ENCODE peak calls at places on chromosomes 3 and 15, in four cellular contexts. X, N, D and A are unnamed samples.

GRCh38 chr3:149783576-149783975 is 8.8 kb downstream of the ANKUB1 start:
- DNase-seq in X (no peak), D (no peak), N (peak), A (no peak)

GRCh38 chr3:185250247-185250646 is 3.6 kb downstream of the EHHADH start:
- DNase-seq in X (no peak), N (no peak), D (no peak), A (no peak)

GRCh38 chr3:197896421-197896820 is 53.6 kb upstream of the RPL35A start:
- DNase-seq in N (no peak), D (no peak), X (no peak), A (no peak)

GRCh38 chr3:167684389-167684993 is 30.7 kb upstream of the WDR49 start:
- DNase-seq in D (no peak), X (peak), N (peak), A (peak)

GRCh38 chr15:60840306-60840702 is 361.4 kb upstream of the ICE2 start:
- DNase-seq in N (no peak), D (no peak), X (no peak), A (no peak)

GRCh38 chr15:48221261-48221660 is 15.2 kb downstream of the SLC12A1 start:
- DNase-seq in N (no peak), D (no peak), X (no peak), A (no peak)

GRCh38 chr15:90262426-90262825 is 3.0 kb upstream of the NGRN start:
- DNase-seq in D (no peak), N (no peak), X (no peak), A (no peak)

GRCh38 chr3:122030381-122031122 is 8.5 kb upstream of the ILDR1 start:
- DNase-seq in N (no peak), D (peak), X (no peak), A (no peak)

GRCh38 chr3:101179637-101180036 is 140.7 kb downstream of the IMPG2 start:
- DNase-seq in D (no peak), X (no peak), N (no peak), A (no peak)

GRCh38 chr3:129758921-129759320 is 134.6 kb downstream of the TMCC1 start:
- DNase-seq in N (no peak), X (no peak), D (no peak), A (no peak)

GRCh38 chr3:21017115-21017852 is 733.7 kb downstream of the ZNF385D start:
- DNase-seq in X (peak), D (no peak), N (no peak), A (no peak)

GRCh38 chr3:13577181-13578121 is 28.5 kb downstream of the FBLN2 start:
- DNase-seq in D (no peak), N (no peak), X (peak), A (no peak)
- TF ChIP-seq TARDBP in D (no peak), N (no peak), X (no peak), A (no peak)

GRCh38 chr15:84606653-84607120 is 5.9 kb downstream of the ZSCAN2 start:
- DNase-seq in N (peak), X (no peak), D (no peak), A (no peak)
- TF ChIP-seq BHLHE40 in N (peak), X (no peak), D (no peak), A (no peak)

GRCh38 chr3:11662392-11662990 is 18.8 kb upstream of the VGLL4 start:
- DNase-seq in N (peak), D (no peak), X (no peak), A (peak)

GRCh38 chr3:11665331-11665730 is 21.6 kb upstream of the VGLL4 start:
- DNase-seq in X (no peak), D (no peak), N (no peak), A (no peak)

GRCh38 chr3:11660242-11660641 is 16.5 kb upstream of the VGLL4 start:
- DNase-seq in N (peak), X (no peak), D (no peak), A (no peak)

GRCh38 chr3:11661052-11661656 is 17.4 kb upstream of the VGLL4 start:
- DNase-seq in D (no peak), N (no peak), X (no peak), A (no peak)

GRCh38 chr3:11661827-11662226 is 18.1 kb upstream of the VGLL4 start:
- DNase-seq in N (no peak), X (peak), D (no peak), A (no peak)
- TF ChIP-seq FOXK2 in N (no peak), X (peak), D (no peak), A (no peak)

GRCh38 chr3:64225695-64226499 is 631 bp upstream of the PRICKLE2 start:
- DNase-seq in D (no peak), X (no peak), N (no peak), A (no peak)
- TF ChIP-seq TARDBP in D (no peak), X (no peak), N (no peak), A (no peak)

DNA sequence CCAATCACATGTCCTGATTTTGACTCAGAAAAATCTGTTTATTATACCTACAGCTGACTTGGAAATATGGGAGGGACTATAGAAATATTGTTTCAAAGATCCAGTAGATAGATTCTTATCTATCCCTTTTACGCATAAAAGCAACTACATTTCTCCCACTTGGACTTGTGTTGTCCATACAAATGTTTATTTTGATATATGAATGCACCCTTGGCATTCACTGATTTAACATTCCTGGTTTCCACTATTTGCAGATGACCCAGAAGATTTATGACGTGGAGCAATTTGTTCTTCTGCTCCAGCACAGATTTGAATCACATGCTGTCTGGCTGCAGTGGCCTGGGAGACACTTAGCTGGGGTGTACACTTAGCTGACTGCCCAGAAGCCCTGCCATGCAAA is 223.4 kb upstream of the TBL1XR1 start:
- DNase-seq in X (no peak), N (no peak), D (no peak), A (no peak)
- TF ChIP-seq BHLHE40 in X (no peak), N (no peak), D (no peak), A (no peak)

GRCh38 chr15:86337071-86337470 is 257.4 kb downstream of the AGBL1 start:
- DNase-seq in D (no peak), X (no peak), N (no peak), A (no peak)

GRCh38 chr15:86333819-86334218 is 254.1 kb downstream of the AGBL1 start:
- DNase-seq in D (no peak), X (no peak), N (no peak), A (no peak)

DNA sequence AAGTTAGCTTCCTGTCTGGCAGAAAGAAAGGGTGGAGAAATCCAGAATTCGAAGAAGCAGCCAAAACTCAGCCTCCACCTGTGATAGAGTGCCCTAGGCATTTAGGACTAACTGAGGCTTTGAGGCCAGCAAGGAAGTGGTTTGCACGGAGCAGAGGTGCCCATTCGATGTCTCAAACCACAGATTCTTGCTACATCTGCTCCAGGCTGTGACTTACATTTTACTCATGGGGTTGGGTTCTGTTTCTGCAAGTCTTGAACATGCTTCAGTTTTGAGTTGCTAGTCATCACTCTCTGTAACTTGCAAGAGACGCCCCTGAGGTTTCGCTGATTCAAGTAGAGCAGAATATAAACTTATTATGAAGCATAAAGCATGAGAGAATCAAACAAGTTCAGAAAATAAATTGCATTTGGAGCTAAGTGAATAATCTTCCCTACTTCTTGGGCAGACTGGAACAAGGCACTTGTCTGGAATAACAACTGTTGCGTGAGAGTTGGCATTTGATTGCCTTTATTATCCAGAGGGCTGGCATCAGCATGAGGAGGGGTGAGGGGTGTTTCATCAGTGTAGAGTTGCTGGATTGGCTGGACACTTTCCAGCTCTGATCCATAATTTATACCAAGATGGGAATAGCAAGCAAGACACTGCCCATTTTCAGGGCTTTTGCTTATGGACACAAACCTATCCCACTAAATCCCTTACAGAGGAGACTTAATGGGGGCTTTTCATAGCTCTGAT is 256.5 kb downstream of the AGBL1 start:
- DNase-seq in X (no peak), D (no peak), N (no peak), A (no peak)
- TF ChIP-seq FOXK2 in X (no peak), D (no peak), N (no peak), A (no peak)

GRCh38 chr3:124200336-124200901 is 208.5 kb upstream of the ROPN1 start:
- DNase-seq in N (no peak), D (no peak), X (no peak), A (no peak)
- TF ChIP-seq TARDBP in N (no peak), D (no peak), X (no peak), A (no peak)

GRCh38 chr3:153130312-153130977 is 31.6 kb upstream of the RAP2B start:
- DNase-seq in X (no peak), N (no peak), D (peak), A (no peak)

GRCh38 chr3:153129426-153129825 is 32.6 kb upstream of the RAP2B start:
- DNase-seq in N (no peak), X (no peak), D (no peak), A (no peak)

GRCh38 chr3:153129866-153130265 is 32.2 kb upstream of the RAP2B start:
- DNase-seq in X (no peak), N (no peak), D (no peak), A (no peak)

DNA sequence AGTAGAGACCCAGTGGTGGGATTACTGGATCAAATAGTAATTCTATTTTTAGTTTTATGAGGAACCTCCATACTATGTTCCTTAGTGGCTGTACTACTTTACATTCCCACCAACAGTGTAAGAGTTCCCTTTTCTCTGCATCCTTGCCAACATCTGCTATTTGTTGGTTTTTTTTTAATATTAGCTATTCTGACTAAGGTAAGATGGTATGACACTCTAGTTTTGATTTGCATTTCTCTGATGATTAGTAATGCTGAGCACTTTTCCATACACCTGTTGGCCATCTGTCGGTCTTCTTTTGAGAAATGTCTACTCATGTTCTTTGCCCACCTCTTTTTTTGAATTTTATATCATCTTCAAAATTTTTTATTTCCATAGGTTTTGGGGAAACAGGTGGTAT is 34.2 kb upstream of the RAP2B start:
- DNase-seq in X (no peak), D (no peak), N (no peak), A (no peak)
- TF ChIP-seq BHLHE40 in X (no peak), D (no peak), N (no peak), A (no peak)